ENCODE peak calls at places on chromosomes 13 and 19, in four cellular contexts. W is cardiac muscle cell, E is thoracic aorta, V is tibial nerve. Q is an unnamed sample.

GRCh38 chr13:38042771-38043170 is 173.2 kb upstream of the TRPC4 start:
- DNase-seq in W (no peak), E (no peak), V (no peak), Q (no peak)

GRCh38 chr13:105579821-105580707 is 955.4 kb downstream of the EFNB2 start:
- DNase-seq in W (no peak), E (no peak), V (no peak), Q (no peak)

GRCh38 chr13:41006296-41006695 is 12.8 kb downstream of the ELF1 start:
- DNase-seq in W (no peak), E (no peak), V (no peak), Q (no peak)

GRCh38 chr13:101140087-101140770 is 276.1 kb downstream of the NALCN start:
- DNase-seq in W (no peak), E (no peak), V (no peak), Q (no peak)

GRCh38 chr13:43206858-43207257 is 183.5 kb downstream of the DNAJC15 start:
- DNase-seq in W (no peak), E (no peak), V (no peak), Q (no peak)

GRCh38 chr19:19526581-19527370 is 1.9 kb upstream of the YJEFN3 start:
- DNase-seq in W (no peak), E (no peak), V (no peak), Q (no peak)

GRCh38 chr13:30045916-30046704 is 195.7 kb upstream of the UBL3 start:
- DNase-seq in W (no peak), E (no peak), V (no peak), Q (no peak)

GRCh38 chr13:52695856-52696255 is 43.2 kb downstream of the SUGT1 start:
- DNase-seq in W (no peak), E (no peak), V (no peak), Q (no peak)

GRCh38 chr13:29771247-29771646 is 79.2 kb downstream of the UBL3 start:
- DNase-seq in W (peak; percentile 8), E (no peak), V (no peak), Q (no peak)

GRCh38 chr19:32380269-32380668 is 25.3 kb upstream of the DPY19L3 start:
- DNase-seq in W (no peak), E (no peak), V (no peak), Q (no peak)
- TF ChIP-seq CTCF in W (no peak), E (no peak), V (no peak), Q (no peak)

DNA sequence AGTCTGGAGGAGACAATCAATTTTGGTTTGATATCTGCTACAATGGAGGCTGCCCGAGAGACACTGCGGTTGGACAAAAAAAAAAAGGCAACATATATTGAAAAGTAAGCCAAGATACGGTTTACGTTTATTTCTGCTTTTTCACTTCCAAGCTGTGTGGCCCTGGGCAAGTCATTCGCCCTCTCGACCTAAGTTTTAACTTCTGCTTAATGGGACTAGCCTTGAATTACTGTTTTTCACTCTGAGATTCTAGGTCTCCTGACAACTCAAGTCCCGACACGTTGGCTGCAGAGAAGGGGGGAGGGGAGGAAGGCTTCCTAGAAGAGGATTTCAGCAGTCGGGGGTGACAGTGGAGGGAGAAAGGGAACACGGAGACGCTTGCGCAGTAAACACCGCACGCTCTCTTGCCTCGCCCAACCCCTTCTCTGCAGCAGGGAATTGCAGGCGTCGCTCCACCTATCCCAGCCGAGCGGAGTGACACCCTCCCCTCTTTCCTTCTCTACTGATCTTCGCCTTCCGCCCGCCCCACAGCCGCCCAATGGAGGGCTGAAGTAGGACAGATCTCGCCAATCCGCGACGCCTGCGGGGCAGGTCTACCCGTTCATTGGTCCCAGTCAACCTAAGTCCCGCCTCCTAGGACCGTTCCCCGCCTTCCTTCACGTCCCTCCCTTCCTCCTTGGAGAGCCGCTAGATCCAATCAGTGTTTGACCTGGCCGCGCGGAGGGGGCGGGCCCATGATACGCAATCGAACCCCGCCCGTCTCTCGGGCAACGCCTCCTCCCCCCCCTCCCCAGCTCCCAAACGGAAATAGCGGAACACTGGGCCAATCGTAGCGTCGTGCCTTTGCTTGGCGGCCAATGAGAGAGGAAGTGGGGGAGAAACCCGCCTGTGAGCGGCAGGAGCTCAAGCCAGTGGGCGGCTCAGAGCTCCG is 529 bp upstream of the AP2A1 start:
- DNase-seq in W (peak; percentile 99), E (peak; percentile 99), V (peak; percentile 99), Q (peak; percentile 99)
- TF ChIP-seq CTCF in W (no peak), E (no peak), V (peak; percentile 50), Q (no peak)

DNA sequence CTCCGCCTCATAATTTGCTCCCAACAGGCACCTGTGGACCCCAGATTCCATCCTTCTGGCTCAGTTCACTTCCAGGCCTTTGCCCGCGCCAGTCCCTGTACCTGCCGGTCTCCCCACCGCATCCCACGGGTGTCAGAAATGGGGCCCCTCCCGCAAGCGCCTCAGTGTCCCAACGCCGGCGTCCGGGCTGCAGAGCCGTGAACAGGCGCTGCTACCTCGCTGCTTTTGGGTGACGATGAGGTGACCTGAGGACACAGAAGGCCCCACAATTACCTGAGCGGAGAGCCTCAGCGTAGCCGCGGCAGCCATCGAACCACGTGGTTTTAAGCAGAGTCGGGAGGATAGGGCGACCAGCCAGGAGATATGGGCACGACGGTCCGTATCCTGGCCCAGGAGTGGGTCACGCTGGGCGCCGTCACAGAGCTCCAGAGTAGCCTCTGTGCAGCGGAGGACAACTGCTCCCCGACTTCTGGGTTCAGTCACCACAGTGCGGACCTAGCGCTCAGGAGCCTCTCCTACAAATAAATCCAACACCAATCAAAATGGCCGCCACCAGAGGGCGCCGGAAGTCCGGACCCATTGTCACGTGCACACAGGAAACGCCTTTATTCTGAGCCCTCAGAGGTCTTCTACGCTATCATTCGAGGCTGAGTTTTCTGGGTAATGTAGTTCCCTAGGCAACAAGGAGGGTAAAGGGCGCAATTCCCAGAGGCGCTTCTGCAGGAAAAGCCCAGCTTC is at the start of gene ZNF814:
- DNase-seq in W (peak; percentile 94), E (peak; percentile 3), V (peak; percentile 46), Q (peak; percentile 31)
- TF ChIP-seq CTCF in W (peak; percentile 38), E (peak; percentile 26), V (peak; percentile 35), Q (no peak)

GRCh38 chr19:29686285-29686805 is 21.1 kb downstream of the PLEKHF1 start:
- DNase-seq in W (no peak), E (no peak), V (no peak), Q (no peak)

GRCh38 chr19:29685326-29685725 is 20.1 kb downstream of the PLEKHF1 start:
- DNase-seq in W (no peak), E (no peak), V (no peak), Q (no peak)

GRCh38 chr19:29690842-29691241 is 24.2 kb downstream of the C19orf12 start:
- DNase-seq in W (no peak), E (no peak), V (no peak), Q (no peak)

GRCh38 chr19:29687244-29687896 is 22.1 kb downstream of the PLEKHF1 start:
- DNase-seq in W (no peak), E (no peak), V (no peak), Q (peak; percentile 79)

GRCh38 chr19:29687897-29688728 is 22.9 kb downstream of the PLEKHF1 start:
- DNase-seq in W (no peak), E (no peak), V (no peak), Q (no peak)
- TF ChIP-seq CTCF in W (no peak), E (no peak), V (no peak), Q (no peak)

DNA sequence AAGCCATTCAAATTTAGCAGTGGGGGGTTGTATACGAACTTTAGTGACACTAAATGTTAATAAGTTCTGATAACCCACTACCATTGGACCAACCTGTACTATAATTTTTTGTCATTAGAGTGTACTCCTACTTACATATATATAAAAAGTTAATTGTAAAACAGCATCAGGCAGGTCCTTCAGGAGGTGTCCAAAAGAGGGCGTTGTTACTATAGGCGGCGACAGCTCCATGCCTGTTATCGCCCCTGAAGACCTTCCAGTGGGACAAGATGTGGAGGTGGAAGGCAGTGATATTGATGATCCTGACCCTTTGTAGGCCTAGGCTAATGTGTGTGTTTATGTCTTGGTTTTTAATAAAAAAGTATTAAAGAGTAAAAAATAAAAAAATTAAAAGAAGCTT is 27.5 kb downstream of the SPRYD7 start:
- DNase-seq in W (no peak), E (no peak), V (no peak), Q (no peak)
- TF ChIP-seq CTCF in W (no peak), E (no peak), V (no peak), Q (no peak)